ENCODE peak calls at places on chromosomes 4 and X, in six cellular contexts. M is astrocyte, Y is fibroblast of lung, K is DND-41, X is mammary epithelial cell, P is A673. A is an unnamed sample.

GRCh38 chrX:132412208-132412607 is 76.6 kb downstream of the MBNL3 start:
- DNase-seq in M (no peak), Y (no peak), K (no peak), X (no peak), P (no peak), A (no peak)

GRCh38 chr4:145735777-145736176 is 55.8 kb downstream of the C4orf51 start:
- DNase-seq in M (peak), Y (no peak), K (no peak), X (no peak), P (no peak), A (no peak)

GRCh38 chr4:69831646-69832325 is 28.2 kb downstream of the SULT1E1 start:
- DNase-seq in M (no peak), Y (no peak), K (no peak), X (no peak), P (no peak), A (no peak)

GRCh38 chr4:139457318-139457717 is 3.4 kb downstream of the RAB33B start:
- DNase-seq in M (no peak), Y (no peak), K (no peak), X (no peak), P (no peak), A (no peak)

GRCh38 chr4:115249808-115250207 is 136.4 kb upstream of the NDST4 start:
- DNase-seq in M (peak), Y (no peak), K (no peak), X (peak), P (no peak), A (no peak)

GRCh38 chr4:152981278-152981677 is 45.2 kb downstream of the FHDC1 start:
- DNase-seq in M (peak), Y (no peak), K (no peak), X (peak), P (no peak), A (peak)

GRCh38 chr4:98508248-98508647 is 150.2 kb downstream of the TSPAN5 start:
- DNase-seq in M (no peak), Y (no peak), K (no peak), X (no peak), P (no peak), A (no peak)

GRCh38 chrX:38052096-38052495 is 45.7 kb downstream of the SYTL5 start:
- DNase-seq in M (peak), Y (peak), K (no peak), X (peak), P (peak), A (no peak)

GRCh38 chr4:39232100-39232499 is 49.8 kb downstream of the WDR19 start:
- DNase-seq in M (no peak), Y (no peak), K (no peak), X (no peak), P (no peak), A (no peak)

GRCh38 chrX:151825927-151826471 is 86.7 kb upstream of the MAGEA4 start:
- DNase-seq in M (peak), Y (peak), K (no peak), X (peak), P (peak), A (peak)

GRCh38 chr4:8303485-8304281 is 34.1 kb downstream of the HTRA3 start:
- DNase-seq in M (peak), Y (peak), K (no peak), X (peak), P (peak), A (peak)

GRCh38 chr4:26860922-26861433 is 337 bp downstream of the STIM2 start:
- DNase-seq in M (peak), Y (peak), K (peak), X (peak), P (peak), A (peak)

GRCh38 chrX:128460835-128461234 is 408.6 kb upstream of the ACTRT1 start:
- DNase-seq in M (no peak), Y (no peak), K (no peak), X (no peak), P (peak), A (no peak)

GRCh38 chr4:80173387-80173786 is 23.9 kb upstream of the PRDM8 start:
- DNase-seq in M (peak), Y (no peak), K (peak), X (peak), P (no peak), A (no peak)

GRCh38 chr4:127162741-127163140 is 470.0 kb upstream of the INTU start:
- DNase-seq in M (peak), Y (peak), K (no peak), X (peak), P (no peak), A (no peak)

GRCh38 chr4:145779319-145779801 is 99.4 kb downstream of the C4orf51 start:
- DNase-seq in M (peak), Y (no peak), K (no peak), X (no peak), P (peak), A (no peak)

GRCh38 chrX:54178100-54178940 is 4.7 kb downstream of the FAM120C start:
- DNase-seq in M (peak), Y (peak), K (no peak), X (peak), P (peak), A (peak)

GRCh38 chr4:102129810-102130209 is 215.5 kb downstream of the SLC39A8 start:
- DNase-seq in M (no peak), Y (no peak), K (no peak), X (no peak), P (no peak), A (no peak)

GRCh38 chr4:161148051-161148450 is 1015.7 kb downstream of the FSTL5 start:
- DNase-seq in M (no peak), Y (no peak), K (no peak), X (no peak), P (no peak), A (no peak)

GRCh38 chr4:113837397-113837796 is 75.9 kb upstream of the CAMK2D start:
- DNase-seq in M (peak), Y (peak), K (no peak), X (peak), P (peak), A (no peak)

GRCh38 chr4:139785356-139785755 is 119.7 kb downstream of the MGST2 start:
- DNase-seq in M (no peak), Y (no peak), K (no peak), X (no peak), P (no peak), A (no peak)

GRCh38 chrX:23493941-23494374 is 159.3 kb downstream of the PTCHD1 start:
- DNase-seq in M (peak), Y (no peak), K (no peak), X (peak), P (peak), A (peak)

GRCh38 chr4:151407466-151408379 is 1.3 kb upstream of the FHIP1A start:
- DNase-seq in M (peak), Y (no peak), K (peak), X (peak), P (no peak), A (peak)

GRCh38 chrX:50799531-50799961 is 14.4 kb downstream of the SHROOM4 start:
- DNase-seq in M (peak), Y (no peak), K (no peak), X (peak), P (no peak), A (no peak)

GRCh38 chrX:13376857-13377441 is 57.1 kb upstream of the ATXN3L start:
- DNase-seq in M (peak), Y (peak), K (peak), X (peak), P (peak), A (no peak)

GRCh38 chr4:121876976-121877773 is 6.9 kb upstream of the BBS7 start:
- DNase-seq in M (no peak), Y (no peak), K (no peak), X (no peak), P (peak), A (no peak)

GRCh38 chrX:32780109-32780508 is 431.2 kb downstream of the DMD start:
- DNase-seq in M (no peak), Y (no peak), K (no peak), X (no peak), P (no peak), A (no peak)

GRCh38 chr4:176400816-176401461 is 81.2 kb downstream of the SPCS3 start:
- DNase-seq in M (peak), Y (peak), K (no peak), X (peak), P (no peak), A (no peak)

GRCh38 chr4:108031427-108032083 is 41.9 kb downstream of the HADH start:
- DNase-seq in M (peak), Y (no peak), K (no peak), X (peak), P (no peak), A (no peak)

GRCh38 chr4:1091561-1091995 is 21.8 kb downstream of the RNF212 start:
- DNase-seq in M (no peak), Y (no peak), K (no peak), X (no peak), P (no peak), A (no peak)

GRCh38 chr4:122873752-122874151 is 47.1 kb downstream of the FGF2 start:
- DNase-seq in M (peak), Y (peak), K (no peak), X (peak), P (no peak), A (peak)

GRCh38 chrX:136304493-136304892 is 3.7 kb downstream of the ADGRG4 start:
- DNase-seq in M (no peak), Y (no peak), K (no peak), X (no peak), P (no peak), A (no peak)

GRCh38 chr4:83281326-83281725 is 3.3 kb downstream of the COQ2 start:
- DNase-seq in M (no peak), Y (no peak), K (no peak), X (no peak), P (no peak), A (no peak)

GRCh38 chrX:135531813-135532212 is 11.4 kb downstream of the INTS6L start:
- DNase-seq in M (no peak), Y (no peak), K (no peak), X (peak), P (no peak), A (no peak)

GRCh38 chr4:147891476-147892115 is 159.7 kb downstream of the ARHGAP10 start:
- DNase-seq in M (no peak), Y (no peak), K (no peak), X (no peak), P (no peak), A (no peak)

GRCh38 chr4:176788971-176789370 is 3.8 kb downstream of the VEGFC start:
- DNase-seq in M (no peak), Y (no peak), K (no peak), X (no peak), P (no peak), A (no peak)

GRCh38 chrX:141221611-141222010 is 20.7 kb downstream of the SPANXC start:
- DNase-seq in M (peak), Y (no peak), K (no peak), X (no peak), P (no peak), A (no peak)

GRCh38 chr4:181659202-181659601 is 584.0 kb upstream of the TENM3 start:
- DNase-seq in M (no peak), Y (peak), K (no peak), X (no peak), P (peak), A (no peak)

GRCh38 chr4:16162891-16163290 is 63.4 kb downstream of the TAPT1 start:
- DNase-seq in M (no peak), Y (no peak), K (no peak), X (no peak), P (no peak), A (no peak)

GRCh38 chr4:16159321-16159720 is 67.0 kb downstream of the TAPT1 start:
- DNase-seq in M (no peak), Y (no peak), K (no peak), X (no peak), P (no peak), A (no peak)

GRCh38 chr4:16161866-16162408 is 64.3 kb downstream of the TAPT1 start:
- DNase-seq in M (no peak), Y (no peak), K (no peak), X (no peak), P (no peak), A (no peak)

GRCh38 chr4:16158504-16158852 is 67.8 kb downstream of the TAPT1 start:
- DNase-seq in M (no peak), Y (no peak), K (no peak), X (no peak), P (no peak), A (no peak)

GRCh38 chr4:16160457-16160856 is 65.8 kb downstream of the TAPT1 start:
- DNase-seq in M (no peak), Y (no peak), K (no peak), X (no peak), P (no peak), A (no peak)
- H3K27ac ChIP-seq in M (no peak), Y (no peak), K (no peak), X (no peak), P (no peak), A (no peak)

DNA sequence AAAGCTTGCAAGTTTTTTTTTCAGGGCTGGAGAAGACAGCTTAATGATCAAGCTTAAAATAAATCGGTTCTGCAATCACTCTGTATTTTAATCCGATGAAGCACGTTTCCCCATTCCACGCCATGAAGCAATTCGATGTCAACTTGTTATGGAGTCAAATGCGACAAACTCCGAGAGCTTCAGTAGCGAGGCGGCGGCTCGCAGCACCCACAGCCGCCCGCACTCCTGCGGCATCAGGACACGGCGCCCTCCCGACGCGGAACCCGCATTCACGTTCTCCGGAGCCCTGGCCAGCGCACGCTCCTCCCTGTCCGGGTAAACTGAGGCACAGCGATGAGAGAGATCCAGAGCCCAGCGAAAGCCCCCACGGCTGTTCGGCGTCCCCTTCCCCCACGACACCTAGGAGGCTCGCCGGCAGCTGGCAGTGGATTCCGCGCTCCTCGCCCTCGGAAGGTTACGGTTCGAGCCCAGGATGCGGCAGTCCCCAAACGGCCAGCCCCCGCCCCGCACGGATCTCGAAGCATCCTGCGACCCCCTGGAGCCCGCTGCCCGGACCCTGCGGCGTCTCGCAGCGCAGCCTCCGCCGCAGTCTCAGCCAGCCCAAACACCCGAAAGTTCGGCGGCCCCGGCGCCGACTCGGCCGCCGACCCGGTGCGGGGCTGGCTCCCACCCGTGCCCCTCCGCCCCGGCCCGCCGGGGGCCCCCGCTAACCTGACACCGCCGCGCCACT is 507 bp downstream of the MFAP3L start:
- DNase-seq in M (no peak), Y (peak), K (no peak), X (no peak), P (peak), A (no peak)
- TF ChIP-seq EZH2 in M (peak), Y (peak), K (no peak), X (no peak), P (no peak), A (no peak)

DNA sequence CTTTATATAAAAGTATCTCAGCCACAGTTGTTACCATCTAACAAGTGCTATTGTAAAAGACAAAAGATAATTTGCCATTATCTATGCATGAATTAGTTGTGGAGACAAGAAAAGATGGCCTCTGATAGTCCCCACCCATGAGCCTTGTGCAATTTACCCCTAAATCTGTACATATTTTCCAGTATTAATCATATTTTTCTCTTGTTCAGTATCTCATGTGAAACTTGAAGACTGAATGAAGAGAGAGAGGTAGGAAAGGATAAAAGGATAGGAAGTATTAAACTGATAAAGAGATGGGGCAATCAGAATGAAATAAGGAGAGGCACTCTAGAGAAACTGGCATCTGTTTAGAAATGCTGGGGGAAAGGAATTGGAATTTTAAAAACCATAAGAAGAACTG is 3.7 kb downstream of the MYOZ2 start:
- DNase-seq in M (peak), Y (peak), K (no peak), X (peak), P (no peak), A (no peak)
- H3K27ac ChIP-seq in M (no peak), Y (no peak), K (no peak), X (no peak), P (no peak), A (no peak)

DNA sequence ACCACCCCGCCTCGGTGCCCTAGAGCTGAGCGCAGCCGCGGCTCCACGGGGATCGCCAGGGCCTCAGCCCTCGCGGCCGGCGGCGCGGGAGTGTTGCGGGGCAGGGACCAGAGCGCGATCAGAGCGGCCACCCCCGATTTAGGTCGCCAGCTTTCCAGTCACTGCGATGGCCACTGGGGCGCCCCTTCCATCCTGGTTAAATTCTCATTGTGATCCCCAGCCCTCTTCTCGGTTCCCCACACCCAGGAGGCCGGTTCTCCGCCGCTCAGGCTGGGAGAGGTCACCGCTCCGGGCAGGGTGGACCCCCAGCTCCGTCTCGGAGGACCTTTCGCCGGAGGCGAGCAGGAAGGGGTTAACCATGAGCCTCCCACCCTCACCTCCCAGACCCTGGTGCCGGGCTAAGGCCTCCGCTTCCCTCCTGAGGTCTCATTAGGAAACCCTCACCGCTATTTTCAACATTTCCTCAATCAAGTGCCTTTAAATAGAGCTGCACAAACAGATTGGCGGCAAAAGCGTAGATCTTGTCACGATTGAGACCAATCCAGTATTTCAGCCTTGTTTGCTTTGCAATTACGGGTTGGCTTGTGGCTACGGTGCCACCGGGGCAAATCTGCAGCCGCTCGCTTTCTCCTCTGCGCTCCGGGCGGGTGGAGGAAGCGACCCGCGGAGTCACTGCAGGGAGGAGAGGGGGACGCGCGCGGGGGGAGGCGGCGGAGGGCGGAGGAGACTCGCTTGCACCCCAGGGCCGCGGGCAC is 8.3 kb upstream of the HAND2 start:
- DNase-seq in M (no peak), Y (no peak), K (no peak), X (no peak), P (peak), A (no peak)
- TF ChIP-seq EZH2 in M (peak), Y (peak), K (no peak), X (no peak), P (no peak), A (no peak)

DNA sequence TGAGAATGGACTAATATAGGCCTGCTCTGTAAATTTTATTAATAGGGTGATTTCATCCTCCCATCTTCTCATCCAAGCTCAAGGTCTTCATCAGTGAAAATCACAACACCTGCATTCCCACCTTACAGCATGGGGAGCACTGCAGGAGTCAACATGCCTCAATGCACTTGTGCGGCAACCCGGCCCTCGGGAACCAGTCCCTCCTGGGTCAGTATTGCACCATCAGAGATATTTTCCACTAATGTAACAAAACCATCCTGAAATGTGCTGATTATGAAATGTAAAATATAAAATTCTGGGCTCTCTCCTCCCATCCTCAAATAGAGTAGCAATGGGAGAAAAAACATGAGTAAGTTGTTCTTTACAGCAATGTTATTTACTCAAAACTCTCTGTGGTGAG is 13.0 kb downstream of the USP46 start:
- DNase-seq in M (no peak), Y (no peak), K (no peak), X (no peak), P (no peak), A (no peak)
- H3K27ac ChIP-seq in M (no peak), Y (no peak), K (no peak), X (no peak), P (no peak), A (no peak)

GRCh38 chrX:72309297-72310071 is 3.8 kb upstream of the CITED1 start:
- DNase-seq in M (no peak), Y (no peak), K (no peak), X (no peak), P (no peak), A (no peak)

GRCh38 chrX:72306851-72307645 is 1.3 kb upstream of the CITED1 start:
- DNase-seq in M (peak), Y (peak), K (no peak), X (peak), P (peak), A (peak)

GRCh38 chrX:72307646-72308051 is 1.9 kb upstream of the CITED1 start:
- DNase-seq in M (no peak), Y (no peak), K (no peak), X (no peak), P (no peak), A (no peak)

GRCh38 chrX:72308209-72308565 is 2.5 kb upstream of the CITED1 start:
- DNase-seq in M (no peak), Y (no peak), K (no peak), X (no peak), P (no peak), A (no peak)

GRCh38 chrX:72308566-72309296 is 3.0 kb upstream of the CITED1 start:
- DNase-seq in M (peak), Y (peak), K (no peak), X (peak), P (peak), A (peak)
- TF ChIP-seq EZH2 in M (peak), Y (peak), K (no peak), X (peak), P (peak), A (no peak)

GRCh38 chr4:25585901-25586523 is 69.6 kb upstream of the SLC34A2 start:
- DNase-seq in M (no peak), Y (no peak), K (no peak), X (no peak), P (no peak), A (no peak)

GRCh38 chr4:25590171-25590570 is 65.5 kb upstream of the SLC34A2 start:
- DNase-seq in M (peak), Y (no peak), K (no peak), X (no peak), P (no peak), A (no peak)

GRCh38 chr4:25592670-25593069 is 63.0 kb upstream of the SLC34A2 start:
- DNase-seq in M (no peak), Y (no peak), K (no peak), X (no peak), P (no peak), A (no peak)

DNA sequence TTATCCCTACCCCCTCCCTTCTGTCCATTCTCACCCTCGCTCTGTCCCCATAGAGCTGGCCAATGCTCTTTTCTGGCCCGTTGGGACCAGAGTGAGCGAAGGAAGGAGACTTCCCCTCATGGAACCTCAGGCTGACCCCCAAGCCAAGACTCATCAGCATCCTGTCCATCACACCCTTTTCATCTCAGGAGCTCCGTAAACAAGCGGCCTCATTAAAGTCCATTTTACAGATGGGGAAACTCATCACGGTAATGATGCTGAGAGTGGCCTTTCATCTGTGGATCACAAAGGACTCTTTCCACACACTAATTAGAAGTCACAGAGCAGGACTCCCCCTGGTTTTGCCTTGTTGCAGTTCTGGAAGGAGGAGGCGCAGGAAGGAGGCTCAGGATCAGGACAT is 67.4 kb upstream of the SLC34A2 start:
- DNase-seq in M (no peak), Y (no peak), K (no peak), X (no peak), P (no peak), A (no peak)
- H3K27ac ChIP-seq in M (no peak), Y (no peak), K (no peak), X (no peak), P (no peak), A (no peak)

A was measured in PC-9.